ENCODE peak calls at places on chromosomes 4 and X, in eight cellular contexts. A, H, Y, Q, Z, T, C and F are unnamed samples.

GRCh38 chr4:87783781-87784180 is 15.6 kb upstream of the IBSP start:
- DNase-seq in A (no peak), H (no peak), Y (no peak), Q (no peak), Z (no peak), T (no peak), C (no peak), F (no peak)

GRCh38 chr4:77021614-77022089 is 54.1 kb downstream of the CCNI start:
- DNase-seq in A (no peak), H (no peak), Y (no peak), Q (peak), Z (no peak), T (no peak), C (no peak), F (peak)

GRCh38 chr4:70778888-70779422 is 57.2 kb downstream of the RUFY3 start:
- DNase-seq in A (no peak), H (no peak), Y (no peak), Q (no peak), Z (peak), T (no peak), C (no peak), F (no peak)

GRCh38 chrX:25131055-25131454 is 115.3 kb upstream of the ARX start:
- DNase-seq in A (no peak), H (no peak), Y (no peak), Q (no peak), Z (no peak), T (no peak), C (no peak), F (no peak)

GRCh38 chr4:189124149-189124758 is 816.4 kb upstream of the FRG1 start:
- DNase-seq in A (peak), H (no peak), Y (no peak), Q (no peak), Z (no peak), T (no peak), C (no peak), F (peak)

GRCh38 chrX:47697171-47697570 is 38.2 kb upstream of the UXT start:
- DNase-seq in A (no peak), H (no peak), Y (no peak), Q (no peak), Z (no peak), T (no peak), C (no peak), F (no peak)

GRCh38 chr4:87011340-87012034 is 76.7 kb downstream of the AFF1 start:
- DNase-seq in A (no peak), H (no peak), Y (peak), Q (no peak), Z (peak), T (no peak), C (no peak), F (peak)

GRCh38 chr4:147340547-147341225 is 140.2 kb upstream of the EDNRA start:
- DNase-seq in A (no peak), H (no peak), Y (no peak), Q (no peak), Z (no peak), T (no peak), C (no peak), F (no peak)

GRCh38 chrX:4638036-4638435 is 924.6 kb upstream of the PRKX start:
- DNase-seq in A (no peak), H (no peak), Y (no peak), Q (no peak), Z (no peak), T (no peak), C (no peak), F (no peak)

GRCh38 chrX:102599950-102600579 is 750 bp downstream of the ARMCX5 start:
- DNase-seq in A (no peak), H (no peak), Y (no peak), Q (no peak), Z (no peak), T (no peak), C (no peak), F (no peak)

GRCh38 chr4:1206299-1207156 is 34.1 kb upstream of the SPON2 start:
- DNase-seq in A (no peak), H (no peak), Y (no peak), Q (peak), Z (no peak), T (no peak), C (no peak), F (no peak)